ENCODE peak calls at places on chromosomes 12 and 14, in eight cellular contexts. N is fibroblast of lung; Q is AG10803; Y is effector memory CD4-positive, alpha-beta T cell; J is right atrium auricular region; F is CD4-positive, alpha-beta memory T cell; H is heart left ventricle; P is CD8-positive, alpha-beta T cell. S is an unnamed sample.

GRCh38 chr12:116339800-116340371 is 62.4 kb upstream of the MED13L start:
- DNase-seq in J (no peak), Q (peak; percentile 46), Y (no peak), F (no peak), P (no peak), N (peak; percentile 45), H (no peak), S (no peak)

GRCh38 chr14:68736519-68736918 is 56.3 kb downstream of the ZFP36L1 start:
- DNase-seq in F (no peak), J (no peak), Q (no peak), N (no peak), Y (no peak), H (no peak), P (no peak), S (no peak)

GRCh38 chr12:62537544-62537943 is 70.9 kb downstream of the MON2 start:
- DNase-seq in N (peak; percentile 84), J (no peak), F (no peak), Y (no peak), P (no peak), Q (peak; percentile 72), H (peak; percentile 32), S (no peak)

GRCh38 chr12:121061831-121062230 is 22.8 kb upstream of the OASL start:
- DNase-seq in H (no peak), Y (no peak), J (no peak), Q (peak; percentile 12), N (no peak), F (no peak), P (no peak), S (no peak)

GRCh38 chr12:124205405-124205804 is 89.5 kb upstream of the RFLNA start:
- DNase-seq in H (no peak), Q (no peak), P (no peak), N (no peak), Y (no peak), F (no peak), J (no peak), S (no peak)

GRCh38 chr14:48331421-48331820 is 656.0 kb upstream of the MDGA2 start:
- DNase-seq in J (no peak), F (no peak), Y (no peak), Q (no peak), N (peak; percentile 35), P (no peak), H (no peak), S (no peak)

GRCh38 chr12:125892276-125892675 is 827.0 kb downstream of the AACS start:
- DNase-seq in F (no peak), H (no peak), Q (no peak), Y (no peak), J (no peak), P (no peak), N (peak; percentile 76), S (no peak)

GRCh38 chr12:47328831-47329545 is 249.2 kb upstream of the AMIGO2 start:
- DNase-seq in J (no peak), H (no peak), N (peak; percentile 80), P (no peak), F (no peak), Y (no peak), Q (peak; percentile 75), S (no peak)

GRCh38 chr12:38392584-38393144 is 76.1 kb downstream of the ALG10B start:
- DNase-seq in N (no peak), Q (no peak), Y (no peak), J (no peak), P (no peak), F (no peak), H (no peak), S (peak; percentile 17)

GRCh38 chr14:50051706-50052105 is 64.7 kb downstream of the VCPKMT start:
- DNase-seq in P (no peak), F (no peak), Y (no peak), N (no peak), J (no peak), Q (no peak), H (no peak), S (no peak)

GRCh38 chr14:68548194-68549056 is 244.4 kb downstream of the ZFP36L1 start:
- DNase-seq in N (peak; percentile 99), H (peak; percentile 91), Q (peak; percentile 99), J (peak; percentile 96), F (no peak), P (no peak), Y (no peak), S (no peak)

GRCh38 chr12:53980448-53981388 is 4.2 kb upstream of the HOXC10 start:
- DNase-seq in Q (no peak), Y (no peak), J (no peak), P (no peak), N (no peak), H (no peak), F (no peak), S (no peak)
- H3K4me3 ChIP-seq in Q (peak overlapping the region; percentile 80), Y (no peak overlapping the region), J (no peak overlapping the region), P (no peak overlapping the region), N (no peak overlapping the region), H (no peak overlapping the region), F (no peak overlapping the region), S (no peak overlapping the region)

GRCh38 chr14:105528197-105528858 is 1.9 kb downstream of the TMEM121 start:
- DNase-seq in N (peak; percentile 59), H (peak; percentile 85), Q (peak; percentile 62), Y (peak; percentile 66), P (peak; percentile 87), F (peak; percentile 69), J (peak; percentile 65), S (peak; percentile 87)
- H3K4me3 ChIP-seq in N (peak overlapping the region; percentile 65), H (peak overlapping the region; percentile 77), Q (peak overlapping the region; percentile 61), Y (peak overlapping the region; percentile 58), P (peak overlapping the region; percentile 66), F (no peak overlapping the region), J (peak overlapping the region; percentile 68), S (peak overlapping the region; percentile 74)

GRCh38 chr12:31728917-31729640 is at the start of gene AMN1:
- DNase-seq in P (peak; percentile 100), F (peak; percentile 98), H (peak; percentile 99), Q (peak; percentile 99), Y (peak; percentile 98), N (peak; percentile 99), J (peak; percentile 99), S (peak; percentile 100)

GRCh38 chr12:31729728-31730127 is 907 bp upstream of the AMN1 start:
- DNase-seq in Y (no peak), H (no peak), P (no peak), Q (no peak), F (no peak), J (no peak), N (no peak), S (no peak)

GRCh38 chr12:31736472-31736871 is 7.7 kb upstream of the AMN1 start:
- DNase-seq in N (peak; percentile 95), H (no peak), P (no peak), Q (peak; percentile 83), Y (peak; percentile 29), F (peak; percentile 92), J (no peak), S (peak; percentile 56)

GRCh38 chr12:31737345-31737744 is 8.5 kb upstream of the AMN1 start:
- DNase-seq in H (no peak), N (no peak), Y (no peak), Q (no peak), J (no peak), F (no peak), P (no peak), S (no peak)

GRCh38 chr12:31732926-31733548 is 4.2 kb upstream of the AMN1 start:
- DNase-seq in H (no peak), Y (no peak), Q (peak; percentile 75), N (peak; percentile 92), J (no peak), P (no peak), F (peak; percentile 47), S (peak; percentile 79)
- H3K4me3 ChIP-seq in H (no peak overlapping the region), Y (no peak overlapping the region), Q (no peak overlapping the region), N (no peak overlapping the region), J (no peak overlapping the region), P (no peak overlapping the region), F (no peak overlapping the region), S (no peak overlapping the region)

GRCh38 chr12:57734586-57734985 is 4.0 kb downstream of the AGAP2 start:
- DNase-seq in P (no peak), J (no peak), F (no peak), Q (no peak), N (no peak), H (no peak), Y (no peak), S (no peak)
- H3K4me3 ChIP-seq in P (no peak overlapping the region), J (no peak overlapping the region), F (no peak overlapping the region), Q (no peak overlapping the region), N (no peak overlapping the region), H (no peak overlapping the region), Y (no peak overlapping the region), S (no peak overlapping the region)

DNA sequence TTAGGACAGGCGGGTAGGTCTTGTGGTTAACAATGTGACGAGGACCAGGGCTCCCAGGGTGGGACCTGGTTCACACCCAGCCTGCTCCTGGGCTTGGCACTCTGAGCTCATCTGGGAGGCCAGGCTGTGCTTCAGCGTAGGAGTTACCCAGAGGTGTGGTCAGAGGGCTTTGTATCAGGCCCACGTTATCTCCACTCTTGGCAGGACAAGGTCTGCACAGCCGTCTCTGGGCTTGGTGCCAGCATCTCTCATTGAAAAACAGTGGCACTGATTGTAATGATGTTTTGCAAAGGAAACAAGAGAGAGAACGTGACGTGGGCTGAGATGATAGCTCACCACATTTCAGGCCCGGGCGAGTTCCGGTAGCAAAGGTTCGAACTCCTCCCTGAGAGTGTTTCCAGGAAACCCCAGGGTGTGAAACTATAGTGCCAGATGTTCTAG is 227.1 kb downstream of the KTN1 start:
- DNase-seq in H (peak; percentile 90), P (peak; percentile 75), N (peak; percentile 86), F (peak; percentile 92), J (peak; percentile 95), Q (peak; percentile 8), Y (peak; percentile 66), S (peak; percentile 73)
- H3K4me3 ChIP-seq in H (no peak overlapping the region), P (no peak overlapping the region), N (no peak overlapping the region), F (no peak overlapping the region), J (no peak overlapping the region), Q (no peak overlapping the region), Y (no peak overlapping the region), S (no peak overlapping the region)